ENCODE peak calls at places on chromosomes 16 and 17, in eight cellular contexts. Z, M, H, B, F, T, A and L are unnamed samples.

GRCh38 chr16:73047536-73048291 is at the start of gene ZFHX3:
- DNase-seq in T (no peak), M (no peak), Z (peak), F (peak), H (peak), B (peak), A (peak), L (peak)

GRCh38 chr16:89564476-89565255 is 4.2 kb downstream of the RPL13 start:
- DNase-seq in T (no peak), Z (no peak), A (no peak), F (no peak), H (no peak), B (no peak), M (no peak), L (peak)

GRCh38 chr17:40191237-40192208 is 14.3 kb downstream of the RAPGEFL1 start:
- DNase-seq in B (peak), Z (peak), A (peak), H (peak), M (no peak), T (peak), F (peak), L (peak)

GRCh38 chr17:10013360-10014112 is 108.5 kb upstream of the RCVRN start:
- DNase-seq in F (no peak), H (no peak), M (no peak), Z (peak), T (no peak), B (no peak), A (peak), L (no peak)

GRCh38 chr17:48537316-48537715 is 6.5 kb upstream of the HOXB1 start:
- DNase-seq in M (no peak), A (no peak), Z (no peak), T (no peak), F (peak), H (no peak), B (no peak), L (no peak)

GRCh38 chr17:50205111-50205821 is 3.8 kb upstream of the COL1A1 start:
- DNase-seq in Z (no peak), B (no peak), F (peak), A (no peak), T (peak), M (no peak), H (no peak), L (no peak)

GRCh38 chr17:29331330-29331729 is 37.4 kb upstream of the NUFIP2 start:
- DNase-seq in M (no peak), F (no peak), Z (no peak), A (no peak), T (no peak), B (no peak), H (no peak), L (no peak)

GRCh38 chr17:29138184-29138955 is 41.8 kb downstream of the MYO18A start:
- DNase-seq in H (no peak), A (no peak), M (no peak), Z (no peak), B (no peak), T (no peak), F (no peak), L (no peak)

GRCh38 chr16:66551362-66551761 is 1.0 kb upstream of the CKLF start:
- DNase-seq in H (peak), F (no peak), T (no peak), Z (peak), A (peak), B (peak), M (no peak), L (peak)

GRCh38 chr17:7394452-7395191 is at the start of gene PLSCR3:
- DNase-seq in H (peak), F (peak), Z (peak), M (no peak), B (peak), A (peak), T (peak), L (peak)

GRCh38 chr16:67190041-67190440 is at the start of gene EXOC3L1:
- DNase-seq in A (no peak), Z (no peak), B (no peak), H (no peak), M (no peak), T (no peak), F (no peak), L (no peak)

GRCh38 chr16:21264226-21265036 is 13.7 kb downstream of the CRYM start:
- DNase-seq in A (peak), T (no peak), H (no peak), F (peak), M (no peak), B (peak), Z (no peak), L (no peak)

GRCh38 chr16:61791465-61791864 is 244.8 kb downstream of the CDH8 start:
- DNase-seq in B (no peak), T (no peak), A (peak), F (no peak), H (no peak), Z (no peak), M (no peak), L (no peak)

GRCh38 chr16:7090628-7091115 is 242.0 kb upstream of the RBFOX1 start:
- DNase-seq in H (no peak), T (no peak), B (no peak), A (no peak), F (no peak), M (no peak), Z (no peak), L (peak)

GRCh38 chr16:57623251-57624043 is 5.0 kb upstream of the ADGRG1 start:
- DNase-seq in A (no peak), M (no peak), F (peak), Z (no peak), H (peak), T (no peak), B (peak), L (peak)

GRCh38 chr16:48637039-48637438 is 27.1 kb upstream of the N4BP1 start:
- DNase-seq in M (no peak), T (no peak), A (no peak), H (no peak), F (no peak), B (no peak), Z (no peak), L (no peak)

GRCh38 chr16:69469807-69470561 is 45.6 kb downstream of the CYB5B start:
- DNase-seq in F (no peak), A (no peak), T (no peak), Z (no peak), M (no peak), B (no peak), H (no peak), L (no peak)

GRCh38 chr16:27113341-27113841 is 46.7 kb downstream of the C16orf82 start:
- DNase-seq in M (no peak), H (no peak), Z (no peak), A (no peak), B (no peak), T (no peak), F (no peak), L (no peak)

GRCh38 chr17:76546556-76547182 is 6.8 kb downstream of the PRCD start:
- DNase-seq in B (no peak), T (no peak), A (no peak), H (no peak), F (no peak), M (peak), Z (no peak), L (no peak)

GRCh38 chr17:36142230-36142629 is 34.2 kb downstream of the TBC1D3B start:
- DNase-seq in F (peak), Z (no peak), T (no peak), H (no peak), A (no peak), B (no peak), M (no peak), L (no peak)

GRCh38 chr16:16150117-16150877 is 73.0 kb downstream of the ABCC6 start:
- DNase-seq in B (no peak), T (peak), H (peak), F (no peak), A (peak), Z (no peak), M (no peak), L (no peak)

GRCh38 chr16:8146613-8147012 is 443.7 kb downstream of the TMEM114 start:
- DNase-seq in B (no peak), H (no peak), M (no peak), T (no peak), F (no peak), Z (no peak), A (no peak), L (peak)

GRCh38 chr16:29256501-29256981 is 150.0 kb downstream of the NPIPB11 start:
- DNase-seq in M (no peak), H (no peak), F (peak), B (no peak), Z (no peak), T (no peak), A (no peak), L (peak)

GRCh38 chr16:66143422-66143821 is 223.1 kb upstream of the CDH5 start:
- DNase-seq in T (no peak), A (no peak), F (no peak), H (no peak), M (no peak), B (no peak), Z (no peak), L (no peak)

GRCh38 chr16:13060932-13061331 is 159.5 kb downstream of the SHISA9 start:
- DNase-seq in B (no peak), Z (no peak), A (no peak), H (no peak), M (no peak), T (no peak), F (peak), L (peak)

GRCh38 chr17:11944587-11944986 is 52.7 kb downstream of the ZNF18 start:
- DNase-seq in T (no peak), Z (no peak), H (no peak), B (no peak), F (no peak), A (no peak), M (no peak), L (no peak)

GRCh38 chr16:29824589-29825144 is 4.4 kb downstream of the MVP start:
- DNase-seq in T (no peak), A (peak), B (no peak), F (no peak), Z (no peak), H (no peak), M (no peak), L (no peak)

GRCh38 chr17:75875940-75876189 is 2.5 kb downstream of the TRIM47 start:
- DNase-seq in A (no peak), H (no peak), B (no peak), T (no peak), F (peak), Z (no peak), M (no peak), L (no peak)

GRCh38 chr16:804193-805048 is 3.9 kb upstream of the GNG13 start:
- DNase-seq in H (no peak), Z (no peak), M (no peak), B (no peak), T (no peak), A (no peak), F (no peak), L (peak)

GRCh38 chr17:17198281-17198680 is 7.9 kb downstream of the PLD6 start:
- DNase-seq in H (no peak), M (no peak), A (no peak), T (no peak), B (no peak), F (no peak), Z (no peak), L (no peak)

GRCh38 chr16:69120096-69120664 is 12.2 kb downstream of the CHTF8 start:
- DNase-seq in Z (no peak), M (no peak), T (no peak), F (no peak), B (no peak), A (no peak), H (no peak), L (no peak)

GRCh38 chr17:55433029-55433628 is 11.5 kb upstream of the MMD start:
- DNase-seq in Z (no peak), B (no peak), H (no peak), M (peak), T (no peak), A (no peak), F (peak), L (peak)

GRCh38 chr17:72120878-72121163 is at the start of gene SOX9:
- DNase-seq in B (peak), F (peak), T (peak), H (peak), A (peak), M (peak), Z (peak), L (peak)

GRCh38 chr16:3607634-3608033 is 3.8 kb downstream of the SLX4 start:
- DNase-seq in T (no peak), A (no peak), F (peak), B (no peak), M (no peak), Z (no peak), H (no peak), L (no peak)

GRCh38 chr17:37256627-37257026 is 119.2 kb upstream of the C17orf78 start:
- DNase-seq in T (no peak), H (no peak), Z (no peak), F (no peak), M (no peak), B (no peak), A (no peak), L (no peak)

GRCh38 chr16:86346034-86346433 is 164.3 kb upstream of the FOXF1 start:
- DNase-seq in T (no peak), B (no peak), H (no peak), M (no peak), A (no peak), Z (no peak), F (no peak), L (no peak)